ENCODE peak calls at places on chromosomes 13 and 19, in six cellular contexts. W is GM23338, J is H1, G is HepG2, K is K562, U is GM12878. H is an unnamed sample.

GRCh38 chr19:38389101-38389925 is 816 bp downstream of the SPRED3 start:
- DNase-seq in W (peak), U (no peak), J (no peak), G (no peak), K (no peak), H (peak)

GRCh38 chr19:42402376-42403116 is 12.4 kb upstream of the CNFN start:
- DNase-seq in J (no peak), K (no peak), W (no peak), G (no peak), U (no peak), H (no peak)

GRCh38 chr19:18520848-18521691 is 800 bp downstream of the ELL start:
- DNase-seq in J (no peak), G (no peak), K (peak), W (peak), U (no peak), H (peak)

GRCh38 chr19:54451331-54451871 is 2.4 kb downstream of the LENG8 start:
- DNase-seq in U (no peak), J (no peak), W (no peak), G (no peak), K (no peak), H (no peak)

GRCh38 chr13:73210218-73210883 is 151.5 kb downstream of the KLF5 start:
- DNase-seq in J (no peak), U (no peak), W (no peak), G (peak), K (no peak), H (no peak)

GRCh38 chr19:16141043-16141442 is 2.4 kb upstream of the HSH2D start:
- DNase-seq in K (peak), J (no peak), U (peak), G (no peak), W (no peak), H (no peak)

GRCh38 chr19:7482584-7483439 is 6.0 kb downstream of the PEX11G start:
- DNase-seq in U (no peak), W (peak), J (peak), K (peak), G (no peak), H (peak)

GRCh38 chr19:38266981-38267597 is 2.7 kb downstream of the SPINT2 start:
- DNase-seq in G (peak), W (no peak), K (peak), U (no peak), J (no peak), H (no peak)

GRCh38 chr19:574658-575526 is 2.5 kb downstream of the BSG start:
- DNase-seq in K (peak), W (peak), G (peak), U (peak), J (no peak), H (no peak)

GRCh38 chr13:43268632-43269031 is 245.2 kb downstream of the DNAJC15 start:
- DNase-seq in K (no peak), U (no peak), G (no peak), W (no peak), J (no peak), H (no peak)

GRCh38 chr19:33472696-33473624 is 48.6 kb downstream of the PEPD start:
- DNase-seq in K (no peak), J (no peak), W (no peak), G (no peak), U (no peak), H (peak)

GRCh38 chr19:5586300-5587070 is 18.7 kb upstream of the TINCR start:
- DNase-seq in W (no peak), U (no peak), G (no peak), K (no peak), J (no peak), H (no peak)

GRCh38 chr19:41872775-41873647 is 4.1 kb upstream of the CD79A start:
- DNase-seq in K (no peak), W (peak), J (peak), U (no peak), G (peak), H (peak)

GRCh38 chr13:60267498-60268202 is 103.9 kb upstream of the DIAPH3 start:
- DNase-seq in G (no peak), W (peak), U (no peak), J (no peak), K (no peak), H (peak)

GRCh38 chr13:108959254-108959653 is 329.8 kb downstream of the MYO16 start:
- DNase-seq in G (no peak), K (no peak), U (no peak), W (no peak), J (no peak), H (no peak)

GRCh38 chr13:42333613-42334328 is 61.8 kb downstream of the AKAP11 start:
- DNase-seq in U (no peak), J (no peak), G (peak), W (peak), K (no peak), H (no peak)

GRCh38 chr19:42309686-42310085 is 3.4 kb upstream of the TMEM145 start:
- DNase-seq in U (no peak), W (no peak), G (no peak), K (no peak), J (no peak), H (no peak)

DNA sequence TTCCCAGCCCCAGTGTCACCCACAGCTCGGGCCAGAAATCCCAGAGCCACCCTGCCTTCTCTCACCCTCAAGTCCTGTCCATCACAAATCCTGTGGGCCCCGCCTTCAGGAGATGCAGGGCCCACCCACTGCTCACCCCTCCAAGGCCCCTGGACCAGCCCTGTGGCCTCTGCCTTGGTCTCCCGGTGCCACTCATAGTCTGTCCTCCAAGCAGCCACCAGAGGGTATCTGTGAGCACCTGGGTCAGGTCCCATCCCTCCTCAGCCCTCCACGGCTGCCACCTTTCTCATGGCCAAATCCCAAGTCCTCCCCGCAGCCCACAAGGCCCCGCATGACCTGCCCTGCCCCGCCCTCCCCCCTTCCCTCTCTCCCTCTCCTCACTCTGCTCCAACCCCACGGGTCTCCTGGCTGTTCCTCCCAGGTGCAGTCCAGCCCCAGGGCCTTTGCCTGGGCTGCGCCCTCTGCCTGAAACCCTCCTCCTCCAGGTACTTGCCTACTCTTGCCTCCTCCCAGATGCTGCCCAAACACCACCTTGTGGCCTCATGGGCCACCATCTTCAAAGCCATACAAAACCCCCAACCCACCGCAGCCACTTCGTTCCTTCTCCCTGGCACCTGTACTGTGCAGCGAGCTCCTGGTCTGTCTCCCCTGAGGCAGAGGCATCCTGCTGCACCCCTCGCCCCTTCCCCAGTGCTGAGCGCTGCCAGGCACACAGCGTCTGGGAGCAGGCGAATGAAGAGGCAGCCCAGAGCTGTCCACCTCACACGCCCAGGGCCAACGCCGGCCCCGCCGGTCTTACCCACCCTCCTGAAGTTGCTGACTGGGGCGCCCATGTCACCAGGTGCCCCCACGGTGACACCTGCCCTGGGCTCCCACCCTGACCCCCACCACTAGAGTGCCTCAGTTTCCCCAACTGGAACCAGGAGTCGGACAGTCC is 13.2 kb upstream of the UQCR11 start:
- DNase-seq in K (peak), U (no peak), W (peak), J (peak), G (peak), H (peak)
- TF ChIP-seq CTCF in K (peak), U (peak), W (peak), J (peak), G (peak), H (peak)

GRCh38 chr19:28706693-28707092 is 506.3 kb downstream of the UQCRFS1 start:
- DNase-seq in U (no peak), W (no peak), K (no peak), J (no peak), G (no peak), H (no peak)

GRCh38 chr19:28705008-28705407 is 507.9 kb downstream of the UQCRFS1 start:
- DNase-seq in W (peak), U (no peak), K (peak), J (no peak), G (peak), H (no peak)

GRCh38 chr19:28715157-28715556 is 497.8 kb downstream of the UQCRFS1 start:
- DNase-seq in J (no peak), U (no peak), W (no peak), G (no peak), K (no peak), H (no peak)

GRCh38 chr19:28711401-28711800 is 501.6 kb downstream of the UQCRFS1 start:
- DNase-seq in G (no peak), J (no peak), K (no peak), U (no peak), W (no peak), H (no peak)

DNA sequence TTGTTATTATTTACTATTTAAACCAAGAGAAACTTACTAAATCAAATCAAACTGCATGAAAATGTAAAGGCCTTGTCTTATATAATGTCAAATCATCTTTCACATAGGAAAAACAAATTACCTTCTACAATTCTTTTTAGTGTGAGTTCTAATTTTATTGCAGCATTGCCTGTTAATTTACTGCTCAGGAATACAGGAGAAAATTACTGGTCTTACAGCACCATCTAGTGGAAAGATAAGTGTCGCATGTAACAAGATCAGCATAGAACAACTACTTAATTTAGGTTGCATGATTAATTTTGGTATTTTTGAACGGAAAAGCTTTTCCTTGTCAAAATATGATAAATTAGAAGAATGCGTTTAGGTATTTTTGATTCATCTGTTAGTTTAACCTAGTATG is 502.7 kb downstream of the UQCRFS1 start:
- DNase-seq in K (peak), G (peak), J (no peak), U (peak), W (peak), H (no peak)
- TF ChIP-seq CREB1 in K (no peak), G (no peak), J (no peak), U (no peak), W (no peak), H (no peak)

DNA sequence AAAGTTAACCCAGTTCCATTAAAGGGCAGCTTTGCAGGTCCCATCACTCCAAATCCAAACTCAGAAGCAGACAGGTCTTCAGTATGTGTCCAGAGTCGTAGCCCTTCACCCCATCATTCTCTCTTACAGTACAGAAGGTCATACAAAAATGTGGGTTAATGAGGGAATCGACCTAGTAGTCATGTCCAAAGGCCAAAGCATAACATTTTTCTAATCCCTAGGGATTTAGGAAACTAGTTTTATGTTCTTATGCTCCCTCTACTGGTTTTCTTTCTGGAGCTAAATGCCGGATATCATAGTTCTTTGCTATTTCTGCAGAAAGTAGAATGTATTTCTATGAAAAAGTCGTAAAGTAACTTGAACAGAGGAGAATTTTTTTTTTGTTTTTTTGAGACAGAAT is 72.2 kb downstream of the DHRS12 start:
- DNase-seq in W (no peak), J (no peak), U (no peak), G (no peak), K (no peak), H (no peak)
- TF ChIP-seq CTCF in W (peak), J (no peak), U (no peak), G (peak), K (no peak), H (no peak)

GRCh38 chr13:29952245-29952644 is 101.8 kb upstream of the UBL3 start:
- DNase-seq in G (no peak), J (no peak), U (no peak), K (no peak), W (no peak), H (no peak)

GRCh38 chr13:29948791-29949190 is 98.4 kb upstream of the UBL3 start:
- DNase-seq in U (no peak), G (no peak), J (no peak), K (no peak), W (no peak), H (no peak)

GRCh38 chr13:29947839-29948238 is 97.4 kb upstream of the UBL3 start:
- DNase-seq in G (no peak), J (no peak), W (no peak), K (no peak), U (no peak), H (no peak)

GRCh38 chr13:29946093-29946492 is 95.7 kb upstream of the UBL3 start:
- DNase-seq in J (no peak), W (no peak), G (no peak), U (no peak), K (no peak), H (no peak)

GRCh38 chr13:29948246-29948645 is 97.8 kb upstream of the UBL3 start:
- DNase-seq in U (no peak), J (no peak), G (no peak), W (no peak), K (no peak), H (no peak)
- TF ChIP-seq CREB1 in U (no peak), J (no peak), G (no peak), W (no peak), K (no peak), H (no peak)

DNA sequence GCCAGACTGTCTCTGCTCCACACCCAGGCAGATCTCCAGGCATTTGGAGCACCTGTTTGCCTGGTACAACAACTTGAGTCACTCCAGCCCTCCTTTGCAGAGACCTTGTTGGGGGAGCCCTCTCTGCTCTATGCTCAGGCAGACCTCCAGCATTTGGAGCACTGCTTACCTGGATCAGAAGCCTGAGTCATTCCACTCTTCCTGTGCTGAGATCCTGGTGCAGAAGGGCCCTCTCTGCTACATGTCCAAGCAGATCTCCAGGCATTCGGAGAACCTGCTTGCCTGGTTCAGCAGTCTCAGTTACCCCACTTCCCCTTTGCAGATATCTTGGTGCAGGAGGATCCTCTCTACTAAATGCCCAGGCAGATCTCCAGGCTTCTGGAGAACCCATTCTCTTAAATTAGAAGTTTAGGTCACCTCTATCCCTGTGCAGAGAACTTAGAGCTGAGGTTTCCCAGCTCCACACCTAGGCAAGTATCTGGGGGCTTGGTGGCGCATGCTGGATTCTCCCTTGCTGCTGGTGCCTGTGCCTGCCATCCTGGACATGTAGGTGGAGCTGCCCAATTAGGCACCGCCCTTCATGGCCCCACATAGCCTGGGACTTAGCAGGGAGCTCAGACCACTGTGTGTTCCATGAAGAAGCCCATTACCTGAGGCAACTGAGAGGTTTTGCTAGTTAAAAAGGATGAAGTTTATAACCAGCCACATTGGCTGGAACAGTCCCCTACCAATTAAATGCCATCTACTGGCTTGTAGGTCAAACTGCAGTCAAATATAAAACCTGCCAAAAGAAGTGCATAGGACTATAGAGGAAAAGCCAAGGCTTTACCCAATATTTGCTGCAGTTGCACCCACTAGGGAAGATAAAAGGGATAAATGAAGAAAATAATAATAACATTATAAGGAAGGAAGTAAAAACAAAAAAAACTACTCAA is 97.6 kb upstream of the SLITRK6 start:
- DNase-seq in G (no peak), J (no peak), U (no peak), K (no peak), W (peak), H (no peak)
- TF ChIP-seq CTCF in G (peak), J (peak), U (no peak), K (no peak), W (peak), H (peak)

GRCh38 chr13:44816701-44817684 is 172.3 kb downstream of the NUFIP1 start:
- DNase-seq in J (no peak), G (no peak), W (no peak), K (no peak), U (no peak), H (no peak)
- TF ChIP-seq CREB1 in J (no peak), G (no peak), W (no peak), K (no peak), U (no peak), H (no peak)

DNA sequence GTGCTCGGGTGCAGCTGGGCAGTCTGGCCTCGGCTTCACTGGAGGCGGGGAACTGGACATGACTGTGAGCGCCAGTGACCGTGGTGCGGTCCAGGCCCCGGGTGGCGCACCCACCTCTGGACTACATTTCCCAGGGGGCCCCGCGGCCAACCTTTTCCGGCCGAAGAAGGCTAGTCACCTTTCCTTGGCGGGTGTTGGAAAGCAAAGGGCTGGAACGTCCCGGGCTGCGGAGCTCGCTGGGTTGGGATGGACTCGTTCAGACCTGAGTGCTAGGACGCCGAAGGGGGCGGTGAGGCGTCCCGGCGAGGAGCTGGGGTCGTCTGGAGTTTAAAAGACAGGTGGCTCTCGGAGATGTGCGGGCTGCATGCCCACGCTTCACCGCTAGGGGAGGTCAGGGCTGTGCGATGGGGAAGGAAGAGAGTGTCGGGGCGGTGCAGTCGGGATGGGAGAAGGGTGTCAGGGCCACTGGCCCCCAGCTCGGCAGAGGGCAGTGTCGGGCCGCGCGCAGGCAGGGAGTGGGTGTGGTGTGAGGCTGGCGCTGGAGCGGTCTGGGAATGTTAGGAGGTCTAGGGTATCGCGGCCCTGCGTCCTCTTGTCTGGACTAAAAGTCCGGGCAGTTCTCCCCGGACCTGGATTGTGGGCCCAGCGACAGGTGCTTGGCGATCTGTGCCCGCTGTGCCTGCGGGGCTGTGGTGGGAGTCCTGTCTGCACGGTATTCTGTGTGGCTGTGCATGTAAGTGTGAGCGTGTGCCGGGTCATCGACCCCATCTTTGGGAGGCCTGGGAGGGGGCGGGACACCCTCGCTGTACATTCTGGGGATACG is 57.1 kb downstream of the ZNF568 start:
- DNase-seq in G (no peak), U (peak), W (peak), J (peak), K (peak), H (peak)
- TF ChIP-seq CTCF in G (no peak), U (peak), W (peak), J (peak), K (peak), H (peak)